ENCODE peak calls at places on chromosomes 16 and 17, in four cellular contexts. Z is stomach, N is A549, P is ovary. Q is an unnamed sample.

GRCh38 chr17:68908045-68908444 is 47.1 kb downstream of the ABCA8 start:
- DNase-seq in N (no peak), Z (no peak), P (no peak), Q (no peak)

GRCh38 chr17:81418710-81419332 is 23.6 kb downstream of the BAHCC1 start:
- DNase-seq in N (no peak), P (no peak), Z (no peak), Q (no peak)

GRCh38 chr17:4858068-4858879 is 25.1 kb downstream of the MINK1 start:
- DNase-seq in N (no peak), P (no peak), Z (no peak), Q (no peak)

GRCh38 chr16:3074860-3075545 is 9.6 kb downstream of the IL32 start:
- DNase-seq in N (no peak), Z (peak; percentile 46), P (no peak), Q (peak; percentile 63)

GRCh38 chr16:51839697-51840462 is 688.8 kb upstream of the SALL1 start:
- DNase-seq in N (no peak), Z (no peak), P (no peak), Q (no peak)

GRCh38 chr16:17194190-17194780 is 276.5 kb downstream of the XYLT1 start:
- DNase-seq in Z (peak; percentile 65), N (no peak), P (peak; percentile 23), Q (peak; percentile 65)

GRCh38 chr17:19410101-19410500 is 931 bp upstream of the RNF112 start:
- DNase-seq in P (no peak), N (no peak), Z (no peak), Q (no peak)

GRCh38 chr16:19179890-19180490 is 11.9 kb downstream of the SYT17 start:
- DNase-seq in P (no peak), N (peak; percentile 76), Z (peak; percentile 72), Q (peak; percentile 78)

GRCh38 chr16:74321356-74321755 is 24.7 kb downstream of the PSMD7 start:
- DNase-seq in P (no peak), Z (peak; percentile 28), N (no peak), Q (no peak)

GRCh38 chr17:50149099-50149424 is 1.4 kb downstream of the PPP1R9B start:
- DNase-seq in P (no peak), Z (no peak), N (no peak), Q (no peak)

GRCh38 chr17:34613064-34614019 is 34.0 kb downstream of the TMEM132E start:
- DNase-seq in N (no peak), P (no peak), Z (no peak), Q (no peak)

GRCh38 chr16:67013823-67014640 is 14.9 kb upstream of the CBFB start:
- DNase-seq in Z (peak; percentile 68), N (peak; percentile 41), P (peak; percentile 90), Q (peak; percentile 68)

GRCh38 chr17:18960803-18961511 is 9.0 kb downstream of the SLC5A10 start:
- DNase-seq in Z (peak; percentile 91), P (peak; percentile 57), N (peak; percentile 90), Q (peak; percentile 90)

GRCh38 chr17:45241315-45242011 is 19.8 kb downstream of the FMNL1 start:
- DNase-seq in P (no peak), Z (peak; percentile 60), N (no peak), Q (no peak)

GRCh38 chr17:29927546-29927945 is 2.5 kb downstream of the SSH2 start:
- DNase-seq in Z (no peak), P (no peak), N (no peak), Q (no peak)

GRCh38 chr16:86364653-86365380 is 145.5 kb upstream of the FOXF1 start:
- DNase-seq in Z (no peak), P (no peak), N (no peak), Q (no peak)

GRCh38 chr17:19270347-19270950 is 33.3 kb downstream of the EPN2 start:
- DNase-seq in Z (no peak), P (no peak), N (no peak), Q (no peak)

GRCh38 chr17:82966415-82966814 is 113.0 kb upstream of the METRNL start:
- DNase-seq in Z (no peak), P (no peak), N (no peak), Q (no peak)

GRCh38 chr17:4220655-4221054 is 43.1 kb downstream of the ANKFY1 start:
- DNase-seq in P (peak; percentile 46), N (no peak), Z (no peak), Q (peak; percentile 48)

GRCh38 chr16:12386076-12386641 is 409.6 kb downstream of the SNX29 start:
- DNase-seq in P (peak; percentile 22), N (no peak), Z (no peak), Q (no peak)

GRCh38 chr17:82216301-82217119 is 3.9 kb upstream of the CCDC57 start:
- DNase-seq in N (no peak), P (no peak), Z (peak; percentile 89), Q (peak; percentile 85)

GRCh38 chr16:80346160-80346632 is 194.6 kb upstream of the DYNLRB2 start:
- DNase-seq in N (no peak), Z (no peak), P (no peak), Q (no peak)

GRCh38 chr16:77302249-77302648 is 103.0 kb downstream of the SYCE1L start:
- DNase-seq in P (no peak), Z (no peak), N (no peak), Q (no peak)

GRCh38 chr17:8807070-8807550 is 7.9 kb upstream of the MFSD6L start:
- DNase-seq in P (no peak), Z (no peak), N (no peak), Q (no peak)

GRCh38 chr16:75012380-75013081 is 13.7 kb downstream of the ZNRF1 start:
- DNase-seq in N (no peak), P (no peak), Z (no peak), Q (no peak)

GRCh38 chr17:83100853-83101391 is 21.5 kb downstream of the METRNL start:
- DNase-seq in Z (no peak), N (no peak), P (no peak), Q (peak; percentile 49)

GRCh38 chr17:55745258-55745657 is 5.6 kb upstream of the PCTP start:
- DNase-seq in P (no peak), Z (no peak), N (no peak), Q (no peak)

GRCh38 chr17:44198721-44199552 is 747 bp downstream of the ATXN7L3 start:
- DNase-seq in Z (peak; percentile 68), N (peak; percentile 85), P (peak; percentile 61), Q (peak; percentile 73)

GRCh38 chr16:29745126-29745852 is 501 bp downstream of the C16orf54 start:
- DNase-seq in Z (no peak), N (no peak), P (no peak), Q (peak; percentile 31)

GRCh38 chr16:17160285-17160854 is 310.4 kb downstream of the XYLT1 start:
- DNase-seq in Z (no peak), N (no peak), P (no peak), Q (no peak)

GRCh38 chr16:31453255-31454204 is 5.8 kb upstream of the ARMC5 start:
- DNase-seq in Z (no peak), P (peak; percentile 86), N (no peak), Q (peak; percentile 65)

GRCh38 chr17:38532451-38532850 is 73.3 kb downstream of the SRCIN1 start:
- DNase-seq in Z (no peak), N (no peak), P (no peak), Q (no peak)

GRCh38 chr16:63623551-63624039 is 1498.3 kb downstream of the CDH11 start:
- DNase-seq in P (no peak), Z (no peak), N (no peak), Q (no peak)

GRCh38 chr16:51151951-51152663 is 1.0 kb upstream of the SALL1 start:
- DNase-seq in N (no peak), P (peak; percentile 92), Z (peak; percentile 34), Q (peak; percentile 33)

GRCh38 chr16:27156531-27156930 is 46.8 kb upstream of the KDM8 start:
- DNase-seq in N (no peak), P (no peak), Z (no peak), Q (peak; percentile 10)

GRCh38 chr17:81553616-81554181 is 1.5 kb upstream of the FAAP100 start:
- DNase-seq in N (peak; percentile 85), P (peak; percentile 63), Z (no peak), Q (peak; percentile 33)

GRCh38 chr16:84925092-84925772 is 86.1 kb downstream of the ZDHHC7 start:
- DNase-seq in N (peak; percentile 60), Z (peak; percentile 72), P (peak; percentile 53), Q (peak; percentile 64)

GRCh38 chr17:66580601-66581385 is 254.1 kb upstream of the CACNG5 start:
- DNase-seq in N (no peak), Z (peak; percentile 34), P (peak; percentile 31), Q (peak; percentile 51)

GRCh38 chr17:74529243-74529642 is 2.0 kb downstream of the CD300LB start:
- DNase-seq in P (no peak), Z (peak; percentile 19), N (no peak), Q (no peak)

DNA sequence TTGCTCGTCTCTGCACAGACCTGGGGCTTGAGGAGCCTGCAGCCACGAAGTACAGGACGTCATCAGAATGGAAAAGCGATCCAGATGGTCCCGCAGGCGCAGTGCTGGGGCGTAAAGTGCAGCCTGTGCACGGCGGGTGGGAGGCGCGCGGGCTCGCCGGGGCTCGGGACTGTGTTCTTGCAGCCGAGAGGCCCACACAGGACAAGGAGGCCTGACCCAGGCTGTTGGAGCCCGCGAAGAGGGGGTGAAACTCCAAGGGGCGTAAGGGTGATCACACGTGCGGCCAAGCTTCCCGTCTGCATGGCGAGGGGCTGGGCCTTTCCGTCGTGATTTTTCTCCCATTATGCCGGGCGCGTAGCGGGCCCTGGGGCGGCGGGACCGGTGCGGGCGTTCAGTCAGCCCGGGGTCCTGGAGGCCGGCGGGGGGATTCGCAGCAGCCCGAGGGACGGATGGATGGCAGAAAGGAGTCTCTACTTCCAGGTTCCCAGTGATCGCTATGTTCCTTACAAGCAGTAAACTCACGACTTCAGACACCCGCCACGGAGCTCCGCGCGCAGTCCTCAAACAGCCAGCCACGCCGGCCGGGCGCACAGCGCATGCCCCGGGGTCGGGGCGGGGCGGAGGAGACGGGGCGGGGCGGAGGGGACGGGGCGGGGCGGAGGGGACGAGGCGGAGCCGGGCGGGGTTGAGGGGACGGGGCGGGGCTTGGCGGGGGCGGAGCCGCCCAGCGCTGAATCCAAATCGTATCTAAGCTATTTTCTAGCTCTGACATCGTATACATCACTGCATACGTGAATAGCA is 141.0 kb upstream of the KCNJ18 start:
- DNase-seq in P (peak; percentile 77), N (peak; percentile 75), Z (peak; percentile 85), Q (peak; percentile 84)
- TF ChIP-seq POLR2A in P (peak; percentile 59), N (peak; percentile 95), Z (no peak), Q (peak; percentile 54)

GRCh38 chr16:10993649-10994048 is 49.3 kb downstream of the CLEC16A start:
- DNase-seq in Z (no peak), P (no peak), N (no peak), Q (no peak)
- TF ChIP-seq EP300 in Z (no peak), P (no peak), N (no peak), Q (no peak)

GRCh38 chr16:87855852-87856715 is 13.2 kb downstream of the SLC7A5 start:
- DNase-seq in Z (peak; percentile 86), P (no peak), N (no peak), Q (peak; percentile 85)
- TF ChIP-seq POLR2A in Z (no peak), P (no peak), N (no peak), Q (no peak)

GRCh38 chr17:77445030-77445907 is 304.5 kb downstream of the SEC14L1 start:
- DNase-seq in Z (peak; percentile 57), N (no peak), P (peak; percentile 67), Q (peak; percentile 79)
- TF ChIP-seq EP300 in Z (no peak), N (no peak), P (no peak), Q (no peak)

GRCh38 chr17:36601303-36602029 is at the start of gene MRM1:
- DNase-seq in P (peak; percentile 93), Z (peak; percentile 94), N (peak; percentile 89), Q (peak; percentile 95)
- TF ChIP-seq POLR2A in P (peak; percentile 42), Z (no peak), N (peak; percentile 97), Q (peak; percentile 77)

Q was measured in transverse colon.